ENCODE peak calls at places on chromosomes 12 and 14, in nine cellular contexts. A, B, E, P, U, N, O, I and K are unnamed samples.

GRCh38 chr12:110120878-110121277 is 3.3 kb upstream of the IFT81 start:
- DNase-seq in A (no peak), B (no peak), E (no peak), P (no peak), U (no peak), N (no peak), O (no peak), I (no peak), K (no peak)

GRCh38 chr14:103819503-103820307 is 27.7 kb downstream of the PPP1R13B start:
- DNase-seq in A (peak; percentile 15), B (peak; percentile 52), E (peak; percentile 36), P (peak; percentile 24), U (peak; percentile 49), N (peak; percentile 45), O (peak; percentile 57), I (peak; percentile 27), K (no peak)

GRCh38 chr14:34937442-34937841 is 45.4 kb upstream of the SRP54 start:
- DNase-seq in A (no peak), B (no peak), E (no peak), P (no peak), U (no peak), N (no peak), O (peak; percentile 6), I (no peak), K (no peak)

GRCh38 chr12:76346236-76346635 is 2.0 kb downstream of the BBS10 start:
- DNase-seq in A (peak; percentile 48), B (no peak), E (no peak), P (no peak), U (no peak), N (no peak), O (no peak), I (no peak), K (no peak)

GRCh38 chr14:80387563-80387981 is 176.3 kb upstream of the DIO2 start:
- DNase-seq in A (peak; percentile 83), B (no peak), E (no peak), P (peak; percentile 15), U (no peak), N (no peak), O (no peak), I (no peak), K (no peak)

GRCh38 chr12:94795520-94795919 is 145.2 kb upstream of the TMCC3 start:
- DNase-seq in A (peak; percentile 61), B (no peak), E (no peak), P (no peak), U (no peak), N (no peak), O (peak; percentile 35), I (no peak), K (no peak)

GRCh38 chr14:53391631-53392030 is 238.5 kb upstream of the DDHD1 start:
- DNase-seq in A (peak; percentile 97), B (no peak), E (no peak), P (no peak), U (no peak), N (no peak), O (no peak), I (no peak), K (peak; percentile 43)

GRCh38 chr14:102985665-102986064 is 63.2 kb downstream of the AMN start:
- DNase-seq in A (no peak), B (no peak), E (no peak), P (no peak), U (no peak), N (no peak), O (no peak), I (no peak), K (no peak)

GRCh38 chr14:90585106-90585505 is 188.3 kb downstream of the CALM1 start:
- DNase-seq in A (no peak), B (no peak), E (no peak), P (no peak), U (no peak), N (no peak), O (no peak), I (no peak), K (no peak)

GRCh38 chr14:69055125-69055524 is 76.0 kb upstream of the ACTN1 start:
- DNase-seq in A (peak; percentile 99), B (no peak), E (no peak), P (no peak), U (no peak), N (no peak), O (no peak), I (no peak), K (peak; percentile 74)

GRCh38 chr12:6469609-6470374 is 685 bp downstream of the VAMP1 start:
- DNase-seq in A (no peak), B (no peak), E (no peak), P (no peak), U (no peak), N (no peak), O (no peak), I (no peak), K (no peak)

GRCh38 chr12:26512213-26512612 is 316.8 kb downstream of the SSPN start:
- DNase-seq in A (no peak), B (no peak), E (no peak), P (no peak), U (no peak), N (no peak), O (no peak), I (no peak), K (no peak)

GRCh38 chr14:55075628-55076027 is 24.2 kb downstream of the MAPK1IP1L start:
- DNase-seq in A (peak; percentile 67), B (no peak), E (no peak), P (no peak), U (no peak), N (no peak), O (no peak), I (no peak), K (no peak)

GRCh38 chr12:1611775-1612174 is 17.3 kb upstream of the WNT5B start:
- DNase-seq in A (peak; percentile 93), B (no peak), E (no peak), P (no peak), U (no peak), N (no peak), O (no peak), I (no peak), K (peak; percentile 76)
- H3K27ac ChIP-seq in A (peak overlapping the region; percentile 54), B (no peak overlapping the region), E (no peak overlapping the region), P (no peak overlapping the region), U (peak overlapping the region; percentile 51), N (no peak overlapping the region), O (no peak overlapping the region), I (no peak overlapping the region), K (peak overlapping the region; percentile 75)

GRCh38 chr12:11863478-11863906 is 207.2 kb upstream of the BCL2L14 start:
- DNase-seq in A (peak; percentile 58), B (no peak), E (peak; percentile 30), P (peak; percentile 33), U (peak; percentile 33), N (peak; percentile 40), O (peak; percentile 19), I (no peak), K (no peak)
- H3K27ac ChIP-seq in A (peak overlapping the region; percentile 44), B (peak overlapping the region; percentile 79), E (peak overlapping the region; percentile 59), P (peak overlapping the region; percentile 81), U (peak overlapping the region; percentile 83), N (peak overlapping the region; percentile 43), O (peak overlapping the region; percentile 62), I (no peak overlapping the region), K (peak overlapping the region; percentile 0)

GRCh38 chr14:31337331-31337730 is 83.0 kb downstream of the HEATR5A start:
- DNase-seq in A (no peak), B (no peak), E (no peak), P (no peak), U (no peak), N (no peak), O (no peak), I (no peak), K (no peak)
- H3K27ac ChIP-seq in A (no peak overlapping the region), B (no peak overlapping the region), E (no peak overlapping the region), P (peak overlapping the region; percentile 73), U (no peak overlapping the region), N (no peak overlapping the region), O (no peak overlapping the region), I (no peak overlapping the region), K (no peak overlapping the region)

DNA sequence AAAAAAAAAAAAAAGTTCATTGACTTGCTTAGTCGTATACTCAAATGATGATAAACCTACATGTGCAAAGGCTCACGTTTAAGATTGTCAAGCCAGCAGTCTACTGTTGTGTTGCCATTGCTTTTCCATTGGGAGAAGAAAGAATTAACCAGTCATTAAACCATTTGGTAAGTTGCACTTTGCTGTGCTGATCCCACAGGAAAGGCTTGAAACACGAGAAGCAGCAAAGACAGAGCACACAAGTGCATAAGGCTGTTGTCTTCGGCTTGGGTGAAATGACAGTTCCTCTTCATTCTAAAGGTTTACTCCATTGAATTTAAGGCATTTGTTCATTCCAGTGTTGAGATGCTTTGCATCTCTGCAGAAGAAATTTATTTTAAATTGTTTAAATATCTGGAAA is 50.1 kb downstream of the ZC3H14 start:
- DNase-seq in A (peak; percentile 18), B (no peak), E (no peak), P (no peak), U (no peak), N (no peak), O (no peak), I (no peak), K (no peak)
- H3K27ac ChIP-seq in A (no peak overlapping the region), B (no peak overlapping the region), E (no peak overlapping the region), P (no peak overlapping the region), U (peak overlapping the region; percentile 21), N (peak overlapping the region; percentile 36), O (peak overlapping the region; percentile 78), I (no peak overlapping the region), K (no peak overlapping the region)

DNA sequence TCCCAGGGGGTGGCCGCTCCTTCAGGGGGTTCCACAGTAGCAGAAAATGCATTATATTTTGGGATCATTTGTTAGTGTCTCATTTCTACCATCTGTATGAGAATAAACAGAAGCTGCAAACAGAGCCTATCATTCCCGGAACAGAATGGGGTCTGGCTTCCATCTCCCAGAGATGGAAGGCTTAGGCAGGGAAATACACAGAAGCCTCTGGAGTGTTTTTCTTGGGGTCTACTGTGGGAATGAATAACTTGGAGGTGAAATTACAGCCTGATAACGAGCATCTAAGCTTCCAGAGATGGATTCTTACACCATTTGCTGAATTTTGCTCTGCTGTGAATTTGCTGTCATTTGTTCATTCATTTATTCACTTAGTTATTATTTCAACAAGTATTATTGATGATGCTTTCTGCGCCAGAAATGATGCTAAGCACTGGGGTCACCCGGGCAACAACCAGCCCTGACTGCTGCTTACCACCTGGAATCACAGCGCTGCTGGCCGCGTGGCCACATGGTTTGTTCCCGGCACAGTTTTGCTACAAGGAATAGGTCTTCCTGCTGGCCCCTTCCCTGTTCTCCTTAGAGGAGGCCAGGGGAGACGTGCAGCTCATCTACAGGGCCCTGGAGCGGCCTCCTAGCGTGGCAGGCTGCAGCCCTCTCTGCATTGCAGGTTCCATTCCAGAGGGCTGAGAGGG is 6.9 kb downstream of the JDP2 start:
- DNase-seq in A (no peak), B (no peak), E (no peak), P (no peak), U (no peak), N (no peak), O (no peak), I (no peak), K (no peak)
- H3K27ac ChIP-seq in A (no peak overlapping the region), B (no peak overlapping the region), E (no peak overlapping the region), P (no peak overlapping the region), U (no peak overlapping the region), N (no peak overlapping the region), O (peak overlapping the region; percentile 64), I (no peak overlapping the region), K (no peak overlapping the region)

DNA sequence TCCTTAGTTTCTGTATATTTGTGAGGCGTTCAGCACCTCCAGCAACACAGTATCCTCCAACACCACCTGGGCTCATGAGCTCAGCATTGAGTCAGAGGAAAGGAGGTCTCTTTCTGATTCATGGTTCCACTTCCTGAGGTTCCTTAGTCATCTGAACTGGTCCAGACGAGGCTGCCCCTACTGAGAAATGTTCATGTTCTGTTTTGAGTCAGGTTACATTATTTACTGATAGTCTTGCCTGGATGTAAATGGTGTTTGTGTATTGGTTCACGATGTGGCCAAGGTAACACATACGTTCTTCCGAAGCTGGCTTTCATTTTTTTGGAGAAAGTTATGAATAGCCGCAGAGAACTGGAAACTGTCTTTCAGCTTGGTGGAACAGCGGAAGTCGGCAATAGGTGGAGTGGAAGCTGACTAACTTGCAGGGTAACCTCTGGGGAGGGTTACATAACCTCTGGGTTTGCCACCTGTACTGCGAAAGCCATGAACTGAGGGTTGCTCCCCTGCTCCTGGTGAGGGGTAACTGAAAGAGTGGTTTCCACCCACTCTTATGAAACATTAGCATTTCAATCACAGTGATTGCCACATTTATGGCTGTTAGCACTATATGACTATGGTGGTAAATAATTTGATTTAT is 42.2 kb upstream of the MANSC4 start:
- DNase-seq in A (peak; percentile 94), B (no peak), E (no peak), P (no peak), U (no peak), N (no peak), O (no peak), I (no peak), K (peak; percentile 57)
- H3K27ac ChIP-seq in A (no peak overlapping the region), B (no peak overlapping the region), E (no peak overlapping the region), P (no peak overlapping the region), U (no peak overlapping the region), N (no peak overlapping the region), O (no peak overlapping the region), I (no peak overlapping the region), K (peak overlapping the region; percentile 22)